ENCODE peak calls at places on chromosome 4, in seven cellular contexts. T is A549, M is WTC11, F is IMR-90, Y is GM12878, H is K562, A is SK-N-SH. I is an unnamed sample.

GRCh38 chr4:69707807-69708206 is 52.6 kb downstream of the SULT1B1 start:
- DNase-seq in T (no peak), M (no peak), F (no peak), Y (no peak), H (no peak), A (no peak), I (no peak)

GRCh38 chr4:83241132-83241531 is 43.5 kb downstream of the COQ2 start:
- DNase-seq in T (no peak), M (no peak), F (no peak), Y (no peak), H (no peak), A (no peak), I (no peak)

GRCh38 chr4:27620886-27621285 is 760.2 kb downstream of the STIM2 start:
- DNase-seq in T (no peak), M (no peak), F (no peak), Y (no peak), H (no peak), A (no peak), I (no peak)

GRCh38 chr4:23747131-23747752 is 142.6 kb downstream of the PPARGC1A start:
- DNase-seq in T (no peak), M (no peak), F (no peak), Y (no peak), H (no peak), A (no peak), I (no peak)

GRCh38 chr4:31021008-31021407 is 300.8 kb downstream of the PCDH7 start:
- DNase-seq in T (no peak), M (no peak), F (no peak), Y (no peak), H (no peak), A (peak), I (no peak)

GRCh38 chr4:6307891-6308290 is 38.2 kb downstream of the WFS1 start:
- DNase-seq in T (no peak), M (no peak), F (no peak), Y (no peak), H (no peak), A (no peak), I (no peak)

GRCh38 chr4:25144870-25145481 is 15.3 kb downstream of the SEPSECS start:
- DNase-seq in T (peak), M (no peak), F (peak), Y (no peak), H (peak), A (peak), I (no peak)

GRCh38 chr4:78432896-78433295 is 118.7 kb upstream of the ANXA3 start:
- DNase-seq in T (peak), M (no peak), F (peak), Y (no peak), H (no peak), A (no peak), I (no peak)

GRCh38 chr4:155972098-155972497 is 18.4 kb upstream of the CTSO start:
- DNase-seq in T (no peak), M (peak), F (peak), Y (peak), H (peak), A (no peak), I (no peak)

GRCh38 chr4:158810487-158811215 is 41.8 kb downstream of the FNIP2 start:
- DNase-seq in T (no peak), M (no peak), F (peak), Y (no peak), H (no peak), A (no peak), I (no peak)

GRCh38 chr4:102037566-102037965 is 247.0 kb downstream of the BANK1 start:
- DNase-seq in T (no peak), M (no peak), F (no peak), Y (no peak), H (no peak), A (no peak), I (no peak)

GRCh38 chr4:164770051-164770724 is 16.3 kb downstream of the SMIM31 start:
- DNase-seq in T (no peak), M (no peak), F (no peak), Y (no peak), H (no peak), A (no peak), I (no peak)

GRCh38 chr4:164768516-164768915 is 14.6 kb downstream of the SMIM31 start:
- DNase-seq in T (no peak), M (no peak), F (peak), Y (no peak), H (no peak), A (no peak), I (no peak)

GRCh38 chr4:164771088-164771487 is 17.2 kb downstream of the SMIM31 start:
- DNase-seq in T (no peak), M (no peak), F (no peak), Y (no peak), H (no peak), A (no peak), I (no peak)

DNA sequence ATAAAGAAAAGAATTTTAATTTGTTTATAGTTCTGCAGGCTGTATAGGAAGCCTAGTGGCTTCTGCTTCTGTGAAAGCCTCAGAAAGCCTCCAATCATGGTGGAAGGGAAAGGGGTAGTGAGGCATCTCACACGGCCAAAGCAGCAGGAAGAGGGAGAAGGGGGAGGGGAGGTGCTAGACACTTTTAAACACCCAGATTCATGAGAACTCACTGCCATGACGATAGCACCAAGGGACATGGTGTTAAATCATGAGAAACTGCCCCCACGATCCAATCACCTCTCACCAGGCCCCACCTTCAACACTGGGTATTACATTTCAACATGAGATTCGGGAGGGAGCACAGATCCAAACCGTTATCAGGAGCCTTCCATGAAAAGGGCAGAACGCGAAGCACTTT is 18.1 kb downstream of the SMIM31 start:
- DNase-seq in T (no peak), M (no peak), F (no peak), Y (no peak), H (no peak), A (no peak), I (no peak)
- TF ChIP-seq USF2 in T (no peak), M (no peak), F (no peak), Y (no peak), H (no peak), A (no peak), I (no peak)

GRCh38 chr4:14824189-14824588 is 178.1 kb upstream of the CPEB2 start:
- DNase-seq in T (no peak), M (no peak), F (no peak), Y (no peak), H (no peak), A (no peak), I (no peak)
- TF ChIP-seq USF2 in T (no peak), M (no peak), F (no peak), Y (no peak), H (no peak), A (no peak), I (no peak)

GRCh38 chr4:20015825-20016224 is 235.9 kb upstream of the SLIT2 start:
- DNase-seq in T (no peak), M (no peak), F (peak), Y (no peak), H (no peak), A (no peak), I (no peak)
- TF ChIP-seq USF2 in T (no peak), M (no peak), F (no peak), Y (no peak), H (no peak), A (no peak), I (no peak)

DNA sequence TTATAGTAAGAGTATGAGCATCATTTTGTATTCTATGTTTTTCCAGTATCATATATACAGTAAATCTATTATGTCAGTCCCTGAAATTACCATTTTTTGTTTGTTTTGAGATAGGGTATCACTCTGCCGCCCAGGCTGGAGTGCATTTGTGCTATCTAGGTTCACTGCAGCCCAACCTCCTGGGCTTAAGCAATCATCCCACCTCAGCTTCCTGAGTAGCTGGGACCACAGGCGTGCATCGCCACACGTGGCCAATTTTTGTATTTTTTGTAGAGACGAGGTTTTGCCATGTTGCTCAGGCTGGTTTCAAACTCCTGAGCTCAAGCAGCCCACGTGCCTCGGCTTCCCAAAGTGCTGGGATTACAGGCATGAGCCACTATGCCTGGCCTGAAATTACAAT is 85.6 kb downstream of the ZNF330 start:
- DNase-seq in T (no peak), M (no peak), F (no peak), Y (no peak), H (no peak), A (no peak), I (no peak)
- TF ChIP-seq USF2 in T (no peak), M (no peak), F (no peak), Y (no peak), H (peak), A (no peak), I (no peak)

DNA sequence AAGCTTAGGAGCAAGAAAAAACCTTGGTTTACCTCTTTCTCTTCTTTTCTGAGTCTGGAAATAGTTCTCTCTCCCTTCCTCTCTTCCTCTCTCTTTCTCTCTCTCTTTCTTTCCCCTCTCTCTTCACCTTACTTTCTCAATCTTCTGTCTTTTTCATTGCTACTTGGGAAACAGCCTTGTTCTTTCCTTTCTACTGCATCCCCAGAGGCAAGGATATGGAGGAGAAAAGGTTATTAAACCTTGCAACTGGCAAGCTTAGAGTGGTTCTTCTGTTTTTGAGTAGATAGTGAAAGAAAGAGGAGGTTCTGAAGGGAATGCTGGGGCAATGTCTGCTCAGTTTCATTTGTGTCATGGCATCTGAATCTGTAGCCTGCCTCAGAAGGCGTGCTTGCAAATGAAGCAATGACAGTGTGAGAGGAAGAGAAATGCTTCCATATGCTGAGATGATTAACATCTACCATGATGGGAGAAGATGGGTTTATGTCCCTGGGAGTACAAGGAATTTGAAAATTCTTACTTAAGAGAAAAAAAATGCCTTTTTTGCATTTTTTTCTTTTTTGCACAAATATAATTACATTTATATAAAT is 190.6 kb downstream of the CEP135 start:
- DNase-seq in T (no peak), M (no peak), F (no peak), Y (no peak), H (no peak), A (no peak), I (no peak)
- TF ChIP-seq USF2 in T (no peak), M (no peak), F (no peak), Y (no peak), H (no peak), A (no peak), I (no peak)

DNA sequence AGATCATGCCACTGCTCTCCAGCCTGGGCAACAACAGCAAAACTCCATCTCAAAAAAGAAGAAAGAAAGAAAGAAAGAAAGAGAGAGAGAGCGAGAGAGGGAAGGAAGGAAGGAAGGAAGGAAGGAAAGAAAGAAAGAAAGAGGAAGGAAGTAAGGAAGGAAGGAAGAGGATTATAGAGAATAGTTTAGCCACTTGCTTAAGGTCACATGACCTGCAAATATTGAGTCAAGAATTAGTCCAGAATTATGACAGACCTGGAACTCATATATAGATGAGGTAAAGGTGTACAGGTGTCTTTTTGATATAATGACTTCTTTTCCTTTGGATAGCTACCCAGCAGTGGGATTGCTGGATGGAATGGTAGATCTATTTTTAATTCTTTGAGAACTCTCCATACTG is 25.6 kb upstream of the ANTXR2 start:
- DNase-seq in T (no peak), M (no peak), F (no peak), Y (no peak), H (no peak), A (no peak), I (no peak)
- TF ChIP-seq USF2 in T (no peak), M (no peak), F (no peak), Y (no peak), H (no peak), A (no peak), I (no peak)

GRCh38 chr4:91111556-91111955 is 984.4 kb downstream of the CCSER1 start:
- DNase-seq in T (no peak), M (no peak), F (no peak), Y (no peak), H (no peak), A (no peak), I (no peak)

GRCh38 chr4:91118597-91118996 is 991.4 kb downstream of the CCSER1 start:
- DNase-seq in T (no peak), M (no peak), F (no peak), Y (no peak), H (no peak), A (no peak), I (no peak)

GRCh38 chr4:91116861-91117260 is 989.7 kb downstream of the CCSER1 start:
- DNase-seq in T (no peak), M (no peak), F (no peak), Y (no peak), H (no peak), A (peak), I (no peak)

GRCh38 chr4:91113130-91113706 is 986.0 kb downstream of the CCSER1 start:
- DNase-seq in T (peak), M (no peak), F (peak), Y (peak), H (peak), A (peak), I (peak)

GRCh38 chr4:91114386-91114785 is 987.2 kb downstream of the CCSER1 start:
- DNase-seq in T (no peak), M (no peak), F (no peak), Y (no peak), H (no peak), A (no peak), I (no peak)
- TF ChIP-seq USF2 in T (no peak), M (no peak), F (no peak), Y (no peak), H (no peak), A (no peak), I (no peak)

GRCh38 chr4:181597766-181598165 is 645.4 kb upstream of the TENM3 start:
- DNase-seq in T (no peak), M (no peak), F (peak), Y (no peak), H (no peak), A (no peak), I (no peak)
- TF ChIP-seq USF2 in T (no peak), M (no peak), F (no peak), Y (no peak), H (no peak), A (no peak), I (no peak)

GRCh38 chr4:22515888-22516541 is at the start of gene ADGRA3:
- DNase-seq in T (peak), M (peak), F (peak), Y (no peak), H (peak), A (peak), I (peak)

GRCh38 chr4:22515145-22515887 is 550 bp downstream of the ADGRA3 start:
- DNase-seq in T (peak), M (peak), F (peak), Y (no peak), H (peak), A (peak), I (peak)

GRCh38 chr4:22512306-22512705 is 3.6 kb downstream of the ADGRA3 start:
- DNase-seq in T (no peak), M (no peak), F (peak), Y (no peak), H (no peak), A (no peak), I (no peak)

GRCh38 chr4:22514431-22514830 is 1.4 kb downstream of the ADGRA3 start:
- DNase-seq in T (no peak), M (no peak), F (peak), Y (no peak), H (no peak), A (no peak), I (no peak)

DNA sequence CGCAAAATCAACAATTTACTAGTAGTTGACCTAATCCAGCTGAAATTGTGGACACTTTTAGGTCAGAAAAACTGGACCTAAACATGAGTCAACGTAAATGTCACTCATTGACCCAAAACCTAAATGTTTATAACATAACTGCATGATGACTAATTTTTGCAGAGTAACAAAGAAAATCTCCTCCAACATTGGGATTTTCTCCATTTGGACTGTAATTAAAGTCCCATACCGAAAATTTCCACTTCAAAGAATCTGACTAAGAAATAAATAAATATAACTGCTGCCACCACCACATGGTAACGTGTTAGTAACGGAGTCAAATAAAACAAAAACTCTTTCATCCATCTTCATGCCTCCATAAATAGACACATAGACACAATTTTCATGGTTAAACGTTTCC is 1.9 kb downstream of the ADGRA3 start:
- DNase-seq in T (peak), M (no peak), F (peak), Y (no peak), H (no peak), A (no peak), I (peak)
- TF ChIP-seq USF2 in T (no peak), M (no peak), F (no peak), Y (no peak), H (no peak), A (no peak), I (no peak)

I was measured in HepG2.